ENCODE peak calls at places on chromosomes 11 and 22, in four cellular contexts. I is ureter, E is anterior cingulate cortex, H is fibroblast of pulmonary artery. Z is an unnamed sample.

GRCh38 chr11:85318573-85318972 is 308.6 kb downstream of the DLG2 start:
- DNase-seq in E (no peak), I (no peak), H (no peak), Z (no peak)

GRCh38 chr11:31325162-31325561 is 44.4 kb downstream of the DCDC1 start:
- DNase-seq in H (peak; percentile 86), I (no peak), E (no peak), Z (no peak)

GRCh38 chr11:102452461-102453285 is at the start of gene TMEM123:
- DNase-seq in I (peak; percentile 86), E (peak; percentile 57), H (peak; percentile 57), Z (peak; percentile 88)

GRCh38 chr11:113176971-113177370 is 137.4 kb upstream of the TTC12 start:
- DNase-seq in I (no peak), E (no peak), H (peak; percentile 81), Z (no peak)

GRCh38 chr22:29478326-29479276 is 1.4 kb upstream of the NEFH start:
- DNase-seq in H (peak; percentile 21), I (no peak), E (no peak), Z (no peak)

GRCh38 chr11:58573451-58574104 is 2.1 kb downstream of the LPXN start:
- DNase-seq in I (no peak), H (peak; percentile 86), E (no peak), Z (peak; percentile 32)

GRCh38 chr11:8055836-8056526 is 25.0 kb upstream of the TUB start:
- DNase-seq in H (no peak), I (no peak), E (no peak), Z (no peak)

GRCh38 chr11:2150206-2150847 is 10.7 kb downstream of the INS start:
- DNase-seq in H (peak; percentile 74), I (no peak), E (no peak), Z (no peak)

GRCh38 chr11:123682976-123683375 is 28.6 kb upstream of the SCN3B start:
- DNase-seq in H (no peak), I (no peak), E (peak; percentile 16), Z (peak; percentile 34)

GRCh38 chr11:46333129-46333947 is 13.9 kb upstream of the DGKZ start:
- DNase-seq in I (no peak), E (no peak), H (no peak), Z (peak; percentile 47)

GRCh38 chr11:68816917-68817419 is 24.7 kb downstream of the CPT1A start:
- DNase-seq in E (no peak), I (no peak), H (no peak), Z (no peak)

GRCh38 chr11:101390539-101390938 is 193.3 kb downstream of the TRPC6 start:
- DNase-seq in I (no peak), H (peak; percentile 16), E (no peak), Z (no peak)

GRCh38 chr11:61949169-61950034 is 749 bp upstream of the BEST1 start:
- DNase-seq in E (peak; percentile 96), H (peak; percentile 98), I (peak; percentile 81), Z (peak; percentile 90)

GRCh38 chr11:121936781-121937447 is 179.1 kb downstream of the BLID start:
- DNase-seq in E (no peak), I (no peak), H (peak; percentile 26), Z (no peak)

GRCh38 chr22:48305726-48306235 is 1521.9 kb downstream of the BRD1 start:
- DNase-seq in E (no peak), H (no peak), I (no peak), Z (peak; percentile 24)

GRCh38 chr11:17597770-17598169 is 50.7 kb downstream of the OTOG start:
- DNase-seq in I (peak; percentile 36), E (no peak), H (no peak), Z (peak; percentile 14)

GRCh38 chr11:73559758-73560157 is 38.2 kb downstream of the FAM168A start:
- DNase-seq in E (no peak), H (no peak), I (no peak), Z (no peak)

GRCh38 chr11:73652046-73652730 is 5.8 kb downstream of the PLEKHB1 start:
- DNase-seq in H (peak; percentile 47), I (no peak), E (peak; percentile 94), Z (peak; percentile 96)

GRCh38 chr11:119684361-119685072 is 44.5 kb downstream of the NECTIN1 start:
- DNase-seq in H (peak; percentile 57), E (no peak), I (peak; percentile 75), Z (no peak)

GRCh38 chr11:119694334-119694733 is 34.7 kb downstream of the NECTIN1 start:
- DNase-seq in E (no peak), I (no peak), H (no peak), Z (no peak)

GRCh38 chr11:37721485-37721884 is 1123.4 kb upstream of the RAG2 start:
- DNase-seq in E (no peak), I (no peak), H (peak; percentile 49), Z (no peak)

GRCh38 chr11:78262710-78263109 is 74.0 kb downstream of the USP35 start:
- DNase-seq in E (no peak), I (no peak), H (no peak), Z (no peak)

GRCh38 chr22:33871935-33872334 is 48.3 kb downstream of the LARGE1 start:
- DNase-seq in E (no peak), H (no peak), I (no peak), Z (no peak)